ENCODE peak calls at places on chromosomes 1 and 21, in six cellular contexts. R is naive thymus-derived CD4-positive, alpha-beta T cell; D is progenitor cell of endocrine pancreas; V is mammary epithelial cell; M is NB4; J is activated T-cell treated with anti-CD3 and anti-CD28 coated beads, Interleukin-2, amount 50 U/mL, for 72 hours. O is an unnamed sample.

GRCh38 chr1:156126701-156127534 is 12.4 kb downstream of the LMNA start:
- DNase-seq in R (peak; percentile 56), D (no peak), V (peak; percentile 95), M (peak; percentile 97), J (peak; percentile 87), O (peak; percentile 100)

GRCh38 chr21:15749868-15750174 is 20.0 kb downstream of the USP25 start:
- DNase-seq in R (no peak), D (no peak), V (no peak), M (no peak), J (no peak), O (no peak)

GRCh38 chr1:33234588-33234990 is 21.7 kb upstream of the ZNF362 start:
- DNase-seq in R (no peak), D (no peak), V (no peak), M (no peak), J (no peak), O (no peak)

GRCh38 chr1:28553229-28553930 is 495 bp downstream of the TRNAU1AP start:
- DNase-seq in R (no peak), D (peak; percentile 13), V (peak; percentile 68), M (peak; percentile 62), J (peak; percentile 41), O (peak; percentile 7)

GRCh38 chr1:178484698-178485225 is 12.0 kb downstream of the CLEC20A start:
- DNase-seq in R (no peak), D (no peak), V (no peak), M (no peak), J (no peak), O (no peak)

GRCh38 chr1:36024761-36025303 is 59.1 kb upstream of the TEKT2 start:
- DNase-seq in R (no peak), D (no peak), V (no peak), M (no peak), J (no peak), O (no peak)

GRCh38 chr1:226293553-226293920 is 15.4 kb downstream of the LIN9 start:
- DNase-seq in R (no peak), D (no peak), V (no peak), M (no peak), J (no peak), O (no peak)

GRCh38 chr1:30777906-30778155 is 20.3 kb upstream of the LAPTM5 start:
- DNase-seq in R (no peak), D (no peak), V (no peak), M (no peak), J (no peak), O (no peak)

O was measured in A172.